ENCODE peak calls at places on chromosomes 11 and 22, in five cellular contexts. N is right lobe of liver, Y is osteocyte, X is ovary, H is neural crest cell. T is an unnamed sample.

GRCh38 chr22:17228725-17229126 is 9.5 kb upstream of the ADA2 start:
- DNase-seq in N (peak; percentile 84), Y (no peak), X (no peak), H (no peak), T (no peak)

GRCh38 chr22:29944339-29944738 is 61.4 kb downstream of the MTMR3 start:
- DNase-seq in N (no peak), Y (no peak), X (no peak), H (no peak), T (no peak)

GRCh38 chr22:29269731-29270474 is 1.8 kb downstream of the EWSR1 start:
- DNase-seq in N (no peak), Y (peak; percentile 40), X (no peak), H (no peak), T (no peak)

GRCh38 chr11:73759520-73760065 is 1.3 kb downstream of the RAB6A start:
- DNase-seq in N (no peak), Y (no peak), X (no peak), H (no peak), T (no peak)

GRCh38 chr11:115961168-115962003 is 457.2 kb upstream of the CADM1 start:
- DNase-seq in N (no peak), Y (no peak), X (peak; percentile 56), H (no peak), T (no peak)

GRCh38 chr11:77038825-77039326 is 4.7 kb downstream of the B3GNT6 start:
- DNase-seq in N (no peak), Y (no peak), X (no peak), H (no peak), T (no peak)

GRCh38 chr11:122751298-122752070 is 86.8 kb upstream of the CRTAM start:
- DNase-seq in N (no peak), Y (no peak), X (no peak), H (no peak), T (no peak)

GRCh38 chr22:43152355-43153071 is 1.2 kb downstream of the TSPO start:
- DNase-seq in N (peak; percentile 71), Y (peak; percentile 91), X (peak; percentile 65), H (no peak), T (no peak)

GRCh38 chr11:26676641-26677040 is 45.2 kb downstream of the SLC5A12 start:
- DNase-seq in N (no peak), Y (no peak), X (no peak), H (no peak), T (no peak)

GRCh38 chr11:120858740-120859139 is 165.2 kb upstream of the TBCEL start:
- DNase-seq in N (no peak), Y (no peak), X (no peak), H (no peak), T (no peak)

GRCh38 chr11:101508370-101508769 is 75.4 kb downstream of the TRPC6 start:
- DNase-seq in N (no peak), Y (no peak), X (no peak), H (no peak), T (no peak)

GRCh38 chr11:77800445-77800844 is 20.1 kb downstream of the RSF1 start:
- DNase-seq in N (no peak), Y (no peak), X (no peak), H (no peak), T (no peak)

GRCh38 chr22:39283312-39284141 is 35.9 kb downstream of the RPL3 start:
- DNase-seq in N (peak; percentile 68), Y (no peak), X (peak; percentile 52), H (peak; percentile 30), T (peak; percentile 82)

GRCh38 chr11:62600367-62601113 is 1.1 kb downstream of the MTA2 start:
- DNase-seq in N (no peak), Y (no peak), X (no peak), H (no peak), T (no peak)

GRCh38 chr22:37818397-37819099 is 4.6 kb upstream of the GALR3 start:
- DNase-seq in N (peak; percentile 64), Y (no peak), X (peak; percentile 77), H (no peak), T (peak; percentile 91)

GRCh38 chr11:126090452-126090851 is 27.8 kb upstream of the CDON start:
- DNase-seq in N (no peak), Y (no peak), X (no peak), H (no peak), T (no peak)

GRCh38 chr22:50293441-50294318 is 13.8 kb downstream of the PLXNB2 start:
- DNase-seq in N (peak; percentile 93), Y (peak; percentile 91), X (peak; percentile 85), H (no peak), T (no peak)

GRCh38 chr22:50112151-50113118 is 22.6 kb downstream of the MOV10L1 start:
- DNase-seq in N (no peak), Y (no peak), X (no peak), H (no peak), T (no peak)

GRCh38 chr11:75597636-75598035 is 35.6 kb downstream of the SERPINH1 start:
- DNase-seq in N (no peak), Y (no peak), X (no peak), H (peak; percentile 32), T (no peak)

GRCh38 chr22:22730655-22731373 is 86.4 kb downstream of the GGTLC2 start:
- DNase-seq in N (no peak), Y (peak; percentile 76), X (peak; percentile 82), H (no peak), T (no peak)

GRCh38 chr22:48044484-48045060 is 1282.1 kb downstream of the TBC1D22A start:
- DNase-seq in N (no peak), Y (peak; percentile 68), X (no peak), H (no peak), T (no peak)

GRCh38 chr11:61556621-61557020 is 24.3 kb downstream of the SYT7 start:
- DNase-seq in N (no peak), Y (no peak), X (no peak), H (no peak), T (no peak)
- TF ChIP-seq CTCF in N (no peak), Y (no peak), X (no peak), H (no peak), T (no peak)

GRCh38 chr11:81839016-81839415 is 894.6 kb downstream of the FAM181B start:
- DNase-seq in N (no peak), Y (no peak), X (no peak), H (no peak), T (no peak)
- TF ChIP-seq CTCF in N (no peak), Y (no peak), X (no peak), H (no peak), T (no peak)

DNA sequence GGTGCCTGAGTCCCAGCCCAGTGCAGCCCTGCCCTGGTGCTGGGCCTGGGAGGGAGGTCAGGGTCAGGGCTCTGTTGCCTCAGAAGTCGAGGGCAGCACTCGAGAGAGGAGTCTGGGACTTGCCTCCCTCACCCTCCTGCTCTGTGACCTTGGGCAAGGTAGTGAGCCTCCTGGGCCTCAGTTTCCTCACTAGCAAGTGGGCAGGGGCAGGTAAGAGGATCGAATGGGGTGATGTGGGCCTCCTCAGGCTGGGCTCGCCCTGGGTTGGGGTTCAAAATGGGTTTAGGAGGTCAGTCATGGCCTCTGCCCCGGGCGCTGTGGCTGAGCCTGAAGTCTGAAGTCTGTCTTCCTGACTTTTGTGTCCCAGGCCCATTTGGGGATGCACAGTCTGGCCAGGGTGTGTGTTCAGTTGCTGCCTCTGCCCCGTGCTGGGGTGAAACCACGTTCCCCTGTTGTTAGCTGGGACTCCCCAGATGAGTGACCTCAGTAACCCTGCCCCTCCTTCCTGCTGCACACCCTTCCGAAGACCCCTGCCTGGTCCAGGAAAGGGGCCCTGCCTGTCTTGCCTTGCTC is 40.9 kb upstream of the CELSR1 start:
- DNase-seq in N (peak; percentile 65), Y (no peak), X (no peak), H (no peak), T (peak; percentile 73)
- TF ChIP-seq CTCF in N (no peak), Y (no peak), X (no peak), H (no peak), T (no peak)

DNA sequence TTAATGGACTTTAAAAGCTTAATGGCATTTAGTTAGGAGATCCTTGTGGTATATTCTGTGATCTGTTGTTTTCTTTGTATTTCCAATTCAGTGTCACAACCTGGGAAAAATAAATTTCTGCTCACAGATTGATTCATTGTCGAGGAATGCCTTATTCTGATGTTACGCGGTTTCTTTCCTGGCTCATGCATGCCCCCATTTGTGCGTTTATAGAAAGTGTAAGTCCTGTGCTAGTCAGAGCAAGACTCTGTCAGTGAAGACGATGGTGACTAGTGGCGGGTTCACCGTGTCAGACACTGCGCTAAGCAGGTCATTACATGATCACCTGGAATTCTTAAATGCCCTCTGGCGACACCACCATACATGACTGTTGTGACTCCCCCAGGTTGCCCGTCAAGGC is 169.4 kb downstream of the TBC1D22A start:
- DNase-seq in N (no peak), Y (peak; percentile 40), X (no peak), H (no peak), T (no peak)
- TF ChIP-seq CTCF in N (no peak), Y (no peak), X (no peak), H (no peak), T (no peak)

GRCh38 chr11:6251120-6251733 is 8.4 kb upstream of the CCKBR start:
- DNase-seq in N (no peak), Y (no peak), X (peak; percentile 80), H (peak; percentile 78), T (no peak)
- TF ChIP-seq CTCF in N (peak; percentile 82), Y (peak; percentile 88), X (peak; percentile 89), H (peak; percentile 90), T (peak; percentile 86)

T was measured in chondrocyte.